ENCODE peak calls at places on chromosomes 16 and 17, in ten cellular contexts. N is pancreas, Y is A549, R is fibroblast of lung, C is OCI-LY7, Q is stomach, F is IMR-90, B is vagina, G is ascending aorta, A is transverse colon. S is an unnamed sample. For H3K4me1, the result is how much of the 10 kb centered on the place peaks cover.

GRCh38 chr16:29811896-29812665 is at the start of gene PRRT2:
- DNase-seq in N (peak), B (peak), G (peak), R (peak), C (no peak), F (peak), Q (no peak), A (peak), Y (no peak), S (peak)

GRCh38 chr17:39937462-39937861 is 9.9 kb downstream of the LRRC3C start:
- DNase-seq in N (no peak), C (no peak), Q (no peak), A (no peak), G (no peak), R (no peak), B (no peak), F (no peak), Y (no peak), S (no peak)

GRCh38 chr17:72930031-72930430 is 162.5 kb downstream of the SLC39A11 start:
- DNase-seq in A (no peak), R (no peak), Q (no peak), Y (no peak), G (no peak), B (no peak), N (no peak), F (no peak), C (no peak), S (no peak)

GRCh38 chr17:48276776-48277175 is 153.2 kb downstream of the SKAP1 start:
- DNase-seq in F (no peak), Y (no peak), C (no peak), G (no peak), A (no peak), N (no peak), Q (no peak), R (no peak), B (no peak), S (no peak)

GRCh38 chr16:35754391-35755369 is 2295.3 kb downstream of the TP53TG3F start:
- DNase-seq in F (no peak), C (no peak), Q (no peak), Y (no peak), G (no peak), N (no peak), B (peak), A (no peak), R (no peak), S (no peak)

GRCh38 chr17:43946766-43947165 is 4.5 kb upstream of the PPY start:
- DNase-seq in G (no peak), C (peak), R (no peak), A (no peak), N (no peak), B (no peak), Q (no peak), Y (no peak), F (no peak), S (no peak)

GRCh38 chr16:1363501-1364041 is 11.8 kb downstream of the GNPTG start:
- DNase-seq in R (peak), C (peak), Q (peak), F (peak), N (peak), A (peak), G (no peak), Y (peak), B (no peak), S (no peak)

GRCh38 chr17:55274371-55275255 is 9.9 kb downstream of the HLF start:
- DNase-seq in R (no peak), B (no peak), N (no peak), G (no peak), C (no peak), Q (no peak), Y (no peak), A (no peak), F (no peak), S (no peak)

GRCh38 chr17:75525806-75526554 is 483 bp downstream of the LLGL2 start:
- DNase-seq in G (no peak), Q (peak), N (peak), F (no peak), R (no peak), Y (no peak), B (no peak), C (no peak), A (peak), S (no peak)

GRCh38 chr16:263182-263774 is 12.5 kb downstream of the RGS11 start:
- DNase-seq in G (no peak), B (no peak), Q (no peak), C (no peak), R (no peak), F (no peak), A (no peak), Y (no peak), N (peak), S (no peak)

GRCh38 chr16:16917201-16917600 is 538.3 kb downstream of the NPIPA7 start:
- DNase-seq in R (no peak), N (no peak), Y (no peak), G (no peak), A (no peak), Q (no peak), C (no peak), F (no peak), B (no peak), S (no peak)

GRCh38 chr16:813204-813915 is 12.8 kb upstream of the GNG13 start:
- DNase-seq in N (no peak), Y (peak), C (peak), B (no peak), A (peak), R (no peak), G (no peak), Q (no peak), F (peak), S (no peak)

GRCh38 chr17:57370051-57370581 is 113.8 kb downstream of the MSI2 start:
- DNase-seq in Y (peak), R (peak), A (no peak), F (peak), N (no peak), G (no peak), Q (no peak), B (no peak), C (no peak), S (no peak)

GRCh38 chr16:57692636-57693035 is 2.0 kb upstream of the DRC7 start:
- DNase-seq in Q (no peak), A (no peak), Y (no peak), F (no peak), B (no peak), R (no peak), G (no peak), C (no peak), N (no peak), S (no peak)

GRCh38 chr16:90046971-90047713 is 27.9 kb upstream of the DBNDD1 start:
- DNase-seq in Y (no peak), B (no peak), Q (peak), C (no peak), F (peak), R (peak), A (peak), G (peak), N (peak), S (no peak)

GRCh38 chr16:7405166-7405565 is 72.5 kb downstream of the RBFOX1 start:
- DNase-seq in Y (no peak), C (no peak), N (peak), F (no peak), G (no peak), B (no peak), R (no peak), Q (peak), A (no peak), S (no peak)

GRCh38 chr16:30561212-30561816 is 3.1 kb upstream of the ZNF764 start:
- DNase-seq in A (peak), R (no peak), B (no peak), G (no peak), F (no peak), N (peak), Y (no peak), Q (peak), C (no peak), S (no peak)

GRCh38 chr17:11893862-11894261 is 103.4 kb downstream of the ZNF18 start:
- DNase-seq in R (no peak), B (no peak), A (no peak), Y (no peak), G (no peak), C (no peak), Q (no peak), N (no peak), F (no peak), S (no peak)

GRCh38 chr16:81526935-81527334 is 82.3 kb downstream of the CMIP start:
- DNase-seq in R (peak), B (no peak), Q (no peak), N (no peak), Y (no peak), F (peak), G (no peak), A (no peak), C (no peak), S (no peak)

GRCh38 chr16:81485824-81486554 is 41.4 kb downstream of the CMIP start:
- DNase-seq in G (peak), B (no peak), Y (peak), C (no peak), F (no peak), N (no peak), Q (no peak), A (no peak), R (peak), S (no peak)

GRCh38 chr16:31525113-31525512 is 2.6 kb upstream of the AHSP start:
- DNase-seq in Q (no peak), R (no peak), A (no peak), Y (no peak), C (no peak), F (no peak), B (no peak), G (no peak), N (no peak), S (no peak)

GRCh38 chr17:35725058-35725457 is 6.4 kb upstream of the RASL10B start:
- DNase-seq in N (no peak), C (no peak), Q (no peak), B (no peak), Y (no peak), F (no peak), G (no peak), R (no peak), A (no peak), S (no peak)

GRCh38 chr16:20812510-20812909 is 6.2 kb downstream of the REXO5 start:
- DNase-seq in F (no peak), C (no peak), Y (no peak), A (no peak), N (no peak), G (no peak), R (no peak), Q (no peak), B (no peak), S (no peak)

GRCh38 chr17:15966879-15967248 is 21.9 kb downstream of the ADORA2B start:
- DNase-seq in C (no peak), A (peak), Y (no peak), R (peak), F (no peak), G (no peak), B (no peak), Q (no peak), N (no peak), S (no peak)

GRCh38 chr16:71340406-71340805 is 18.1 kb upstream of the CALB2 start:
- DNase-seq in B (peak), F (no peak), R (no peak), Y (no peak), Q (no peak), N (no peak), A (no peak), C (no peak), G (no peak), S (no peak)

GRCh38 chr17:80832266-80832676 is 159.4 kb upstream of the CHMP6 start:
- DNase-seq in G (peak), N (no peak), F (peak), R (peak), B (no peak), Q (no peak), Y (peak), C (no peak), A (peak), S (no peak)

GRCh38 chr17:34254651-34255380 is at the start of gene CCL2:
- DNase-seq in C (no peak), Y (peak), G (peak), F (peak), N (no peak), R (peak), Q (peak), A (peak), B (no peak), S (peak)

GRCh38 chr17:13273744-13274295 is 256.0 kb upstream of the ELAC2 start:
- DNase-seq in Y (no peak), A (no peak), C (no peak), F (peak), G (no peak), N (no peak), R (no peak), B (no peak), Q (no peak), S (no peak)

GRCh38 chr16:18839555-18839954 is 38.2 kb upstream of the ARL6IP1 start:
- DNase-seq in B (no peak), A (peak), Y (no peak), Q (peak), R (no peak), G (no peak), F (no peak), N (no peak), C (no peak), S (no peak)

GRCh38 chr16:78096386-78096785 is 3.1 kb upstream of the WWOX start:
- DNase-seq in C (no peak), G (no peak), F (peak), Q (no peak), R (no peak), A (no peak), Y (no peak), B (no peak), N (no peak), S (no peak)

GRCh38 chr16:53502331-53503269 is at the start of gene AKTIP:
- DNase-seq in F (peak), Q (peak), B (no peak), N (peak), R (peak), A (peak), G (peak), Y (no peak), C (peak), S (no peak)

GRCh38 chr17:6161456-6161855 is 91.3 kb downstream of the WSCD1 start:
- DNase-seq in R (no peak), B (no peak), N (no peak), Q (no peak), G (no peak), A (no peak), C (no peak), F (no peak), Y (no peak), S (no peak)

GRCh38 chr17:7484964-7485377 is 805 bp downstream of the POLR2A start:
- DNase-seq in R (no peak), G (no peak), Y (no peak), Q (no peak), F (no peak), N (no peak), A (no peak), C (peak), B (no peak), S (no peak)
- TF ChIP-seq CTCF in R (no peak), G (no peak), Y (no peak), Q (no peak), F (no peak), N (no peak), A (no peak), C (peak), B (no peak), S (no peak)

DNA sequence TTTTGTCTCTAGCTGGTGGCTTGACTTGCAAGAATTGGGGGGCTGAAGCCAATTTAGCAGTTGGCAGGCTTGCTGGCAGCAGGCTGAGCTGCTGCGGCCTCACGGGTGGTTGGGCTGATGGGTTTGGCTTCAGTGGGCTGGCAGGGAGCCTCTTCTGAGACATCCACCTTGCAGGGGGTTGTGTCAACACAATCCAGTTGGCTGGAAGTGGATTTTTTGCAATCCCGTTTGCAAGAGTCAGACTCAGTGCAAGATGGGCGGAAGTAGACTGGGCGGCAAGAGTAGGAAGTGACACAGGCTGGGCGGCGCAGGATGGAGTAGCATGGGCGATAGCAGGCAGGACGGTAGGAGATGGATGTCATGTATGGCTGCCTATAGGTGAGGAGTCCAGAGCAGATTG is 1.5 kb downstream of the KRTAP16-1 start:
- DNase-seq in A (no peak), Y (no peak), B (no peak), F (no peak), N (no peak), C (no peak), Q (no peak), R (peak), G (no peak), S (no peak)
- H3K27ac ChIP-seq in A (no peak), Y (no peak), B (no peak), F (no peak), N (no peak), C (no peak), Q (no peak), R (no peak), G (no peak), S (no peak)

DNA sequence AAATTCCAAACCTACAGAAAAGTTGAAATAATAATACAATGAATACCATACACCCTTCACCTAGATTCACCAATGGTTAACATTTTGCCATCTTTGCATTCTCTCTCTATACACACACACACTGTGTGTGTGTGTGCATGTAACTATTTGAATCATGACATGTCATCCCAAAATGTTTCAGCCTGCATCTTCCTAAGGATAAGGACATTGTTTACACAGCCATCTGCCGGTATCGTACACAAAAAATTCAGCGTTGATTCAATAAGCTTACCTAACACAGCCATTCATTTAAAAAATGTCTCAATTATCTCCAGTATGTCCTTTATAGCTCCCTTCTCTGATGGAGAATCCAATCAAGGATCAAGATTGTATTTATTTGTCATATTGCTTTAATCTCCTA is 3.9 kb downstream of the MXRA7 start:
- DNase-seq in F (no peak), B (no peak), Q (no peak), A (no peak), Y (no peak), C (no peak), G (no peak), R (no peak), N (no peak), S (no peak)
- H3K4me1 ChIP-seq in F (under half), B (half or more), Q (half or more), A (under half), Y (under half), C (under half), G (under half), R (under half), N (under half), S (under half)

GRCh38 chr16:65728652-65729051 is 606.8 kb upstream of the CDH11 start:
- DNase-seq in B (no peak), N (no peak), G (no peak), Q (no peak), R (no peak), A (no peak), C (no peak), Y (no peak), F (no peak), S (no peak)

GRCh38 chr16:65725156-65725845 is 603.4 kb upstream of the CDH11 start:
- DNase-seq in Y (no peak), A (no peak), B (no peak), R (peak), F (peak), N (no peak), G (no peak), Q (no peak), C (no peak), S (no peak)

GRCh38 chr16:65728172-65728571 is 606.3 kb upstream of the CDH11 start:
- DNase-seq in B (no peak), R (peak), Q (no peak), F (no peak), N (no peak), A (no peak), C (no peak), Y (no peak), G (no peak), S (no peak)

GRCh38 chr16:65731840-65732239 is 610.0 kb upstream of the CDH11 start:
- DNase-seq in A (no peak), Q (no peak), G (no peak), Y (no peak), N (no peak), F (peak), R (peak), B (no peak), C (no peak), S (no peak)

GRCh38 chr16:65727534-65728137 is 605.8 kb upstream of the CDH11 start:
- DNase-seq in F (no peak), C (no peak), A (no peak), Y (no peak), G (no peak), N (no peak), Q (no peak), R (no peak), B (no peak), S (no peak)
- TF ChIP-seq CTCF in F (no peak), C (no peak), A (no peak), Y (no peak), G (no peak), N (no peak), Q (no peak), R (no peak), B (no peak), S (no peak)

DNA sequence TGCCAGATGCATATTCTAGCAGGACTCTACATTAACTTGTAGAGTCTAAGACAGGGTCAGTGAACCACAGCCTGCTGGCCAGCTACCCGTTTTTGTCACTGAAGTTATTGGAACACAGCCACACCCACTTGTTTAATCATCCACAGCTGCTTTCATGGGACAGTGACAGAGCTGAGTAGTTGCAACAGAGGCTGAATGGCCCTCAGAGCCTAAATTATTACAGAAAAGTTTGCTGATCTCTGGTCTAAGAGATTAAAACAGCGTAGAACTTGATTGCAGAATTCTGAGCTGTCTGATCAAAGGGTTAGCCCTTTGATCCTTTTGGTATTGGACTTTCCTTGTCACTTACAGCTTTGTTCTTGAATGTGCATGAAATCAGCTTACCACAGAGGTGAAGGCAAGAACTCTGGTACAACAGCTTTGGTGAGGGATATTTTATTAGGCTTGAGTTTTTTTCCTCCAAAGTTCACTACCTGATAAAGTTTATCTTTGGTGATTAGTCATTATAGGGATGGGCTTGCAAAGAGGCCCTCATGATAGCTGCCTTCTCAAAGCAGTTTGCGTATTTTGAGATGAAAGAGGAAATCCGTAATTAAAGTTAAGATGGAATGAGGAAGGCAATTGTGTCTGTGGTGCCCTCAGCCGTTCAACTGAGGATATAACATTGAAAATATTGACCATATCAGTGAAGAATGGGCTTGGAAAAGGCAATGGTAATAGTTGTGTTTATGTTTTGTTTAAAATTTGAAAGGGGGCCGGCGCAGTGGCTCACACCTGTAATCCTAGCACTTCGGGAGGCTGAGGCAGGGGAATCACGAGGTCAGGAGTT is 23.7 kb downstream of the ALDH3A2 start:
- DNase-seq in B (no peak), A (peak), Q (peak), F (peak), N (no peak), C (no peak), G (peak), R (peak), Y (no peak), S (no peak)
- H3K27ac ChIP-seq in B (peak), A (peak), Q (peak), F (no peak), N (no peak), C (no peak), G (peak), R (no peak), Y (peak), S (no peak)

DNA sequence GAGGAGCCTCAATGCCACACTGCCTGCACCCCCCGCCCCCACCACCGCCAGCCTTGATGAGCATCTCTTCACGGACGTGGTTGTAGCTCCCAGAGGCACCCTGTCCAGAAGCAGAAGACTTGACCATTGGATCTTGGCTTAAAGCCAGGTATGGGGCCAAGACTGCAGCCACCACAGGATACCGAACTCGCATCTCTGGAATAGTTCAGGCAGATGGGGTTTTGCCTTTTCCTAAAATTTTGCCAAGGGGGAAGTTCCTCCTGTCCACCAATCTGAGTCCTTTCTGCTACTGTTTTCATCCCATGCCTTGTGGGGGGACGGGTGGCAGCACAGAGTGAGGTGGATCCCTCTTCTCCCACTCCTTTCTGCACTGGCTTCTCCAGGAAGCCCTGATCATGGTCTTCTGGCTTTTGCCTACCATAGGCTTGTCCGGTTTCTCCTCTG is 939 bp downstream of the CORO6 start:
- DNase-seq in Q (no peak), N (no peak), C (no peak), B (no peak), F (no peak), R (no peak), Y (no peak), G (no peak), A (no peak), S (no peak)
- H3K4me1 ChIP-seq in Q (half or more), N (under half), C (under half), B (half or more), F (under half), R (under half), Y (under half), G (under half), A (under half), S (half or more)

GRCh38 chr16:85172465-85173071 is 60.3 kb upstream of the CIBAR2 start:
- DNase-seq in C (no peak), Y (peak), F (peak), Q (no peak), B (no peak), N (peak), R (peak), A (no peak), G (no peak), S (no peak)
- TF ChIP-seq CTCF in C (peak), Y (peak), F (peak), Q (no peak), B (no peak), N (peak), R (peak), A (peak), G (peak), S (no peak)

GRCh38 chr16:50114357-50115129 is 38.6 kb upstream of the TENT4B start:
- DNase-seq in R (no peak), G (no peak), Q (no peak), N (no peak), B (no peak), Y (no peak), F (no peak), C (no peak), A (no peak), S (no peak)
- H3K27ac ChIP-seq in R (no peak), G (no peak), Q (no peak), N (no peak), B (no peak), Y (no peak), F (no peak), C (no peak), A (no peak), S (no peak)